ENCODE peak calls at places on chromosomes 16 and 17, in ten cellular contexts. T is NCI-H774; P is HT-29; I is activated CD4-positive, alpha-beta T cell treated with anti-CD3 and anti-CD28 coated beads for 48 hours; B is AG09319; U is neural crest cell; O is GM13977; R is NCI-H1694; Y is HFFc6; Q is putamen. N is an unnamed sample.

GRCh38 chr17:47686276-47686635 is 7.7 kb upstream of the TBKBP1 start:
- DNase-seq in T (no peak), P (no peak), I (no peak), B (peak; percentile 60), U (no peak), O (no peak), R (no peak), Y (peak; percentile 72), Q (no peak), N (no peak)

GRCh38 chr16:22202261-22202637 is 3.8 kb upstream of the EEF2K start:
- DNase-seq in T (no peak), P (no peak), I (no peak), B (no peak), U (no peak), O (no peak), R (no peak), Y (no peak), Q (no peak), N (no peak)

GRCh38 chr16:47065766-47066688 is 77.7 kb downstream of the NETO2 start:
- DNase-seq in T (no peak), P (no peak), I (no peak), B (no peak), U (no peak), O (no peak), R (no peak), Y (no peak), Q (no peak), N (peak; percentile 70)

GRCh38 chr17:28684963-28685362 is 23.0 kb downstream of the SUPT6H start:
- DNase-seq in T (no peak), P (peak; percentile 46), I (no peak), B (peak; percentile 22), U (no peak), O (no peak), R (peak; percentile 10), Y (no peak), Q (peak; percentile 85), N (no peak)

GRCh38 chr16:57892041-57892440 is 78.9 kb downstream of the CNGB1 start:
- DNase-seq in T (no peak), P (no peak), I (no peak), B (peak; percentile 86), U (no peak), O (no peak), R (no peak), Y (peak; percentile 34), Q (no peak), N (no peak)

GRCh38 chr16:46555981-46556380 is 65.2 kb downstream of the SHCBP1 start:
- DNase-seq in T (no peak), P (no peak), I (no peak), B (no peak), U (no peak), O (no peak), R (no peak), Y (peak; percentile 81), Q (no peak), N (no peak)

GRCh38 chr16:11079657-11080187 is 135.4 kb downstream of the CLEC16A start:
- DNase-seq in T (no peak), P (peak; percentile 23), I (peak; percentile 56), B (peak; percentile 57), U (no peak), O (peak; percentile 41), R (no peak), Y (peak; percentile 95), Q (no peak), N (no peak)

GRCh38 chr16:83809092-83809491 is 1.3 kb downstream of the HSBP1 start:
- DNase-seq in T (no peak), P (no peak), I (no peak), B (no peak), U (no peak), O (no peak), R (no peak), Y (no peak), Q (no peak), N (no peak)

GRCh38 chr16:85395207-85395912 is 217.8 kb upstream of the GSE1 start:
- DNase-seq in T (no peak), P (peak; percentile 94), I (no peak), B (peak; percentile 88), U (no peak), O (peak; percentile 65), R (peak; percentile 91), Y (peak; percentile 99), Q (no peak), N (no peak)

GRCh38 chr16:1791943-1792812 is 1.3 kb downstream of the IGFALS start:
- DNase-seq in T (no peak), P (no peak), I (no peak), B (no peak), U (no peak), O (no peak), R (no peak), Y (no peak), Q (no peak), N (no peak)

GRCh38 chr17:45735488-45735887 is 48.6 kb upstream of the CRHR1 start:
- DNase-seq in T (no peak), P (no peak), I (no peak), B (no peak), U (no peak), O (no peak), R (no peak), Y (no peak), Q (no peak), N (no peak)

GRCh38 chr16:9135797-9136196 is 44.4 kb downstream of the HAPSTR1 start:
- DNase-seq in T (no peak), P (no peak), I (no peak), B (no peak), U (no peak), O (no peak), R (no peak), Y (no peak), Q (no peak), N (peak; percentile 78)

GRCh38 chr17:28949185-28950016 is 1.9 kb downstream of the PHF12 start:
- DNase-seq in T (peak; percentile 23), P (peak; percentile 60), I (peak; percentile 84), B (no peak), U (peak; percentile 52), O (peak; percentile 61), R (peak; percentile 25), Y (peak; percentile 66), Q (peak; percentile 68), N (peak; percentile 59)

GRCh38 chr17:19365499-19365817 is 2.9 kb upstream of the B9D1 start:
- DNase-seq in T (no peak), P (no peak), I (no peak), B (no peak), U (no peak), O (no peak), R (no peak), Y (no peak), Q (no peak), N (no peak)

GRCh38 chr17:7306911-7307685 is at the start of gene EIF5A:
- DNase-seq in T (peak; percentile 92), P (peak; percentile 99), I (peak; percentile 100), B (peak; percentile 100), U (peak; percentile 100), O (peak; percentile 99), R (peak; percentile 100), Y (peak; percentile 100), Q (peak; percentile 100), N (peak; percentile 100)

GRCh38 chr17:37700881-37701280 is 44.0 kb downstream of the HNF1B start:
- DNase-seq in T (no peak), P (no peak), I (no peak), B (no peak), U (no peak), O (no peak), R (no peak), Y (no peak), Q (no peak), N (no peak)

GRCh38 chr17:15941781-15942180 is 3.1 kb upstream of the ADORA2B start:
- DNase-seq in T (no peak), P (no peak), I (no peak), B (no peak), U (no peak), O (no peak), R (no peak), Y (no peak), Q (no peak), N (no peak)

GRCh38 chr17:82583720-82584234 is 64.2 kb downstream of the FOXK2 start:
- DNase-seq in T (no peak), P (no peak), I (no peak), B (no peak), U (no peak), O (no peak), R (no peak), Y (no peak), Q (peak; percentile 82), N (no peak)

GRCh38 chr16:74625500-74626350 is 18.8 kb upstream of the GLG1 start:
- DNase-seq in T (no peak), P (no peak), I (peak; percentile 38), B (no peak), U (no peak), O (no peak), R (no peak), Y (no peak), Q (no peak), N (no peak)

GRCh38 chr16:57021693-57022092 is 32.3 kb downstream of the NLRC5 start:
- DNase-seq in T (no peak), P (no peak), I (no peak), B (no peak), U (no peak), O (no peak), R (no peak), Y (no peak), Q (no peak), N (no peak)

GRCh38 chr17:14580494-14580893 is 279.6 kb downstream of the HS3ST3B1 start:
- DNase-seq in T (no peak), P (no peak), I (no peak), B (no peak), U (no peak), O (no peak), R (no peak), Y (no peak), Q (no peak), N (no peak)

GRCh38 chr17:80894439-80894721 is 97.3 kb upstream of the CHMP6 start:
- DNase-seq in T (no peak), P (no peak), I (no peak), B (no peak), U (no peak), O (no peak), R (no peak), Y (no peak), Q (no peak), N (no peak)

GRCh38 chr17:77208217-77208808 is 67.5 kb downstream of the SEC14L1 start:
- DNase-seq in T (peak; percentile 32), P (no peak), I (no peak), B (peak; percentile 19), U (no peak), O (no peak), R (no peak), Y (peak; percentile 81), Q (peak; percentile 77), N (no peak)

GRCh38 chr17:48194097-48194550 is 86.6 kb downstream of the SNX11 start:
- DNase-seq in T (peak; percentile 91), P (peak; percentile 53), I (no peak), B (no peak), U (no peak), O (no peak), R (no peak), Y (peak; percentile 72), Q (no peak), N (no peak)

GRCh38 chr17:8718001-8718563 is 26.6 kb downstream of the CCDC42 start:
- DNase-seq in T (no peak), P (no peak), I (no peak), B (no peak), U (no peak), O (no peak), R (no peak), Y (no peak), Q (no peak), N (no peak)

N was measured in lower leg skin.